ENCODE peak calls at places on chromosomes 13 and 19, in nine cellular contexts. H is GM03348; T is midbrain; K is mesendoderm; Q is B cell; P is Right ventricle myocardium superior; L is tibial artery; I is stimulated activated CD4-positive, alpha-beta T cell treated with anti-CD3 and anti-CD28 coated beads, TNF-alpha, amount 100 ng/mL, for 4 hours; C is T-cell. U is an unnamed sample.

GRCh38 chr19:50312967-50313811 is 16.0 kb downstream of the KCNC3 start:
- DNase-seq in H (no peak), T (no peak), K (no peak), Q (no peak), P (no peak), L (no peak), I (no peak), C (no peak), U (no peak)

GRCh38 chr19:2600914-2601870 is 101.3 kb downstream of the GNG7 start:
- DNase-seq in H (no peak), T (no peak), K (no peak), Q (no peak), P (no peak), L (peak), I (no peak), C (no peak), U (no peak)

GRCh38 chr19:1512671-1513491 is at the start of gene ADAMTSL5:
- DNase-seq in H (peak), T (no peak), K (peak), Q (peak), P (peak), L (no peak), I (peak), C (no peak), U (peak)

GRCh38 chr19:5036733-5037681 is 68.1 kb downstream of the KDM4B start:
- DNase-seq in H (peak), T (peak), K (no peak), Q (no peak), P (no peak), L (no peak), I (no peak), C (no peak), U (no peak)

GRCh38 chr13:106612688-106613087 is 44.8 kb upstream of the ARGLU1 start:
- DNase-seq in H (no peak), T (no peak), K (no peak), Q (no peak), P (peak), L (no peak), I (no peak), C (no peak), U (no peak)

GRCh38 chr13:113846639-113847318 is 17.1 kb downstream of the GAS6 start:
- DNase-seq in H (no peak), T (no peak), K (no peak), Q (no peak), P (no peak), L (peak), I (no peak), C (no peak), U (no peak)

GRCh38 chr13:104779311-104779710 is 1713.1 kb upstream of the SLC10A2 start:
- DNase-seq in H (no peak), T (no peak), K (peak), Q (no peak), P (no peak), L (no peak), I (no peak), C (no peak), U (no peak)

GRCh38 chr19:5828661-5829566 is 10.6 kb downstream of the FUT6 start:
- DNase-seq in H (no peak), T (no peak), K (peak), Q (peak), P (peak), L (no peak), I (peak), C (no peak), U (peak)

GRCh38 chr13:79735228-79735627 is 254.3 kb downstream of the NDFIP2 start:
- DNase-seq in H (peak), T (no peak), K (no peak), Q (no peak), P (no peak), L (no peak), I (no peak), C (no peak), U (no peak)

GRCh38 chr13:63463782-63464610 is 2048.3 kb upstream of the PCDH20 start:
- DNase-seq in H (no peak), T (no peak), K (no peak), Q (no peak), P (no peak), L (no peak), I (no peak), C (no peak), U (no peak)

GRCh38 chr13:100513987-100514670 is 74.5 kb downstream of the GGACT start:
- DNase-seq in H (no peak), T (no peak), K (no peak), Q (no peak), P (no peak), L (no peak), I (no peak), C (no peak), U (no peak)

GRCh38 chr19:55109527-55110291 is 7.7 kb downstream of the PPP1R12C start:
- DNase-seq in H (no peak), T (no peak), K (no peak), Q (peak), P (no peak), L (no peak), I (no peak), C (no peak), U (no peak)

GRCh38 chr19:47230122-47230920 is 678 bp downstream of the BBC3 start:
- DNase-seq in H (peak), T (peak), K (peak), Q (peak), P (peak), L (peak), I (peak), C (peak), U (peak)

GRCh38 chr19:48656840-48657474 is 11.0 kb upstream of the CA11 start:
- DNase-seq in H (peak), T (no peak), K (peak), Q (no peak), P (no peak), L (no peak), I (no peak), C (no peak), U (no peak)

GRCh38 chr19:14695471-14695870 is 5.6 kb downstream of the ZNF333 start:
- DNase-seq in H (no peak), T (no peak), K (no peak), Q (no peak), P (no peak), L (no peak), I (no peak), C (no peak), U (no peak)

GRCh38 chr13:91313103-91313502 is 34.4 kb upstream of the MIR17HG start:
- DNase-seq in H (peak), T (peak), K (peak), Q (peak), P (no peak), L (no peak), I (no peak), C (no peak), U (peak)

GRCh38 chr13:71861769-71862168 is 5.2 kb downstream of the DACH1 start:
- DNase-seq in H (no peak), T (no peak), K (no peak), Q (no peak), P (no peak), L (no peak), I (no peak), C (no peak), U (no peak)

GRCh38 chr13:109985871-109986270 is 199.5 kb upstream of the IRS2 start:
- DNase-seq in H (peak), T (no peak), K (no peak), Q (no peak), P (no peak), L (no peak), I (no peak), C (no peak), U (no peak)

GRCh38 chr13:107907065-107907464 is 308.3 kb downstream of the LIG4 start:
- DNase-seq in H (no peak), T (no peak), K (no peak), Q (no peak), P (no peak), L (no peak), I (no peak), C (no peak), U (no peak)

GRCh38 chr13:109665211-109665610 is 121.2 kb downstream of the IRS2 start:
- DNase-seq in H (no peak), T (no peak), K (no peak), Q (no peak), P (no peak), L (no peak), I (no peak), C (no peak), U (no peak)

GRCh38 chr19:29323046-29323971 is 110.4 kb upstream of the UQCRFS1 start:
- DNase-seq in H (no peak), T (no peak), K (no peak), Q (no peak), P (no peak), L (no peak), I (no peak), C (no peak), U (no peak)

GRCh38 chr13:94327318-94327717 is 152.2 kb downstream of the DCT start:
- DNase-seq in H (no peak), T (no peak), K (peak), Q (no peak), P (no peak), L (no peak), I (no peak), C (no peak), U (peak)

GRCh38 chr13:75938811-75939525 is 302.8 kb downstream of the LMO7 start:
- DNase-seq in H (no peak), T (no peak), K (no peak), Q (no peak), P (no peak), L (no peak), I (no peak), C (no peak), U (no peak)

GRCh38 chr13:112734696-112735547 is 45.1 kb downstream of the ATP11A start:
- DNase-seq in H (peak), T (no peak), K (no peak), Q (no peak), P (no peak), L (no peak), I (no peak), C (no peak), U (no peak)

GRCh38 chr19:21824679-21825078 is 11.3 kb downstream of the ZNF43 start:
- DNase-seq in H (no peak), T (no peak), K (no peak), Q (no peak), P (no peak), L (no peak), I (no peak), C (no peak), U (no peak)

GRCh38 chr19:1251503-1252220 is 3.3 kb downstream of the MIDN start:
- DNase-seq in H (no peak), T (no peak), K (peak), Q (no peak), P (no peak), L (peak), I (no peak), C (peak), U (peak)

GRCh38 chr13:113646376-113646775 is 11.6 kb downstream of the ATP4B start:
- DNase-seq in H (no peak), T (no peak), K (no peak), Q (no peak), P (no peak), L (peak), I (no peak), C (no peak), U (no peak)

GRCh38 chr19:33349319-33350289 is 23.9 kb upstream of the CEBPG start:
- DNase-seq in H (no peak), T (no peak), K (no peak), Q (no peak), P (no peak), L (no peak), I (no peak), C (no peak), U (no peak)

GRCh38 chr13:108425056-108425455 is 155.5 kb downstream of the TNFSF13B start:
- DNase-seq in H (no peak), T (no peak), K (peak), Q (no peak), P (no peak), L (no peak), I (no peak), C (no peak), U (no peak)

U was measured in GM06990.